ENCODE peak calls at places on chromosomes 5 and 9, in eight cellular contexts. One of them, this sample, is unnamed.
A peak's percentile ranks its signal among the peaks of the same experiment; 100 is the strongest.

GRCh38 chr5:102959055-102959454 is 160.9 kb downstream of the GIN1 start:
- DNase-seq in A549: peak; percentile 59
- DNase-seq in AG08395: peak; percentile 77
- DNase-seq in GM12865: peak; percentile 5
- DNase-seq in left colon: no peak
- DNase-seq in AG20443: peak; percentile 61
- DNase-seq in nucleus accumbens: no peak
- DNase-seq in Panc1: peak; percentile 82
- DNase-seq in this sample: no peak

GRCh38 chr9:134240371-134240770 is 76.0 kb upstream of the RNU6ATAC start:
- DNase-seq in A549: no peak
- DNase-seq in AG08395: no peak
- DNase-seq in GM12865: no peak
- DNase-seq in left colon: no peak
- DNase-seq in AG20443: no peak
- DNase-seq in nucleus accumbens: no peak
- DNase-seq in Panc1: no peak
- DNase-seq in this sample: no peak

GRCh38 chr5:151298063-151298462 is 5.5 kb downstream of the SLC36A3 start:
- DNase-seq in A549: peak; percentile 72
- DNase-seq in AG08395: peak; percentile 87
- DNase-seq in GM12865: no peak
- DNase-seq in left colon: peak; percentile 9
- DNase-seq in AG20443: peak; percentile 74
- DNase-seq in nucleus accumbens: no peak
- DNase-seq in Panc1: peak; percentile 41
- DNase-seq in this sample: no peak

GRCh38 chr5:158895573-158895972 is 204.1 kb downstream of the EBF1 start:
- DNase-seq in A549: peak; percentile 32
- DNase-seq in AG08395: peak; percentile 7
- DNase-seq in GM12865: no peak
- DNase-seq in left colon: no peak
- DNase-seq in AG20443: peak; percentile 20
- DNase-seq in nucleus accumbens: no peak
- DNase-seq in Panc1: no peak
- DNase-seq in this sample: no peak

GRCh38 chr5:106094128-106094726 is 1576.5 kb downstream of the EFNA5 start:
- DNase-seq in A549: peak; percentile 27
- DNase-seq in AG08395: no peak
- DNase-seq in GM12865: peak; percentile 40
- DNase-seq in left colon: peak; percentile 2
- DNase-seq in AG20443: no peak
- DNase-seq in nucleus accumbens: no peak
- DNase-seq in Panc1: peak; percentile 2
- DNase-seq in this sample: no peak

GRCh38 chr9:23830949-23831730 is 5.1 kb upstream of the ELAVL2 start:
- DNase-seq in A549: no peak
- DNase-seq in AG08395: no peak
- DNase-seq in GM12865: no peak
- DNase-seq in left colon: no peak
- DNase-seq in AG20443: no peak
- DNase-seq in nucleus accumbens: no peak
- DNase-seq in Panc1: no peak
- DNase-seq in this sample: no peak

GRCh38 chr5:101431201-101431600 is 528.1 kb upstream of the ST8SIA4 start:
- DNase-seq in A549: no peak
- DNase-seq in AG08395: no peak
- DNase-seq in GM12865: no peak
- DNase-seq in left colon: no peak
- DNase-seq in AG20443: no peak
- DNase-seq in nucleus accumbens: no peak
- DNase-seq in Panc1: no peak
- DNase-seq in this sample: no peak

GRCh38 chr9:111957856-111958631 is 61.4 kb downstream of the UGCG start:
- DNase-seq in A549: peak; percentile 61
- DNase-seq in AG08395: peak; percentile 79
- DNase-seq in GM12865: peak; percentile 70
- DNase-seq in left colon: no peak
- DNase-seq in AG20443: peak; percentile 74
- DNase-seq in nucleus accumbens: no peak
- DNase-seq in Panc1: peak; percentile 77
- DNase-seq in this sample: peak; percentile 10

GRCh38 chr9:17004500-17004899 is 130.3 kb upstream of the CNTLN start:
- DNase-seq in A549: no peak
- DNase-seq in AG08395: no peak
- DNase-seq in GM12865: no peak
- DNase-seq in left colon: no peak
- DNase-seq in AG20443: no peak
- DNase-seq in nucleus accumbens: no peak
- DNase-seq in Panc1: no peak
- DNase-seq in this sample: no peak

GRCh38 chr5:43191740-43192557 is at the start of gene NIM1K:
- DNase-seq in A549: peak; percentile 32
- DNase-seq in AG08395: peak; percentile 50
- DNase-seq in GM12865: peak; percentile 79
- DNase-seq in left colon: peak; percentile 46
- DNase-seq in AG20443: peak; percentile 68
- DNase-seq in nucleus accumbens: peak; percentile 83
- DNase-seq in Panc1: no peak
- DNase-seq in this sample: peak; percentile 42

GRCh38 chr5:81936061-81936460 is 35.8 kb upstream of the ATG10 start:
- DNase-seq in A549: no peak
- DNase-seq in AG08395: no peak
- DNase-seq in GM12865: no peak
- DNase-seq in left colon: no peak
- DNase-seq in AG20443: no peak
- DNase-seq in nucleus accumbens: no peak
- DNase-seq in Panc1: no peak
- DNase-seq in this sample: no peak

GRCh38 chr9:7315746-7316457 is 483.7 kb downstream of the DMAC1 start:
- DNase-seq in A549: no peak
- DNase-seq in AG08395: peak; percentile 54
- DNase-seq in GM12865: no peak
- DNase-seq in left colon: no peak
- DNase-seq in AG20443: no peak
- DNase-seq in nucleus accumbens: no peak
- DNase-seq in Panc1: no peak
- DNase-seq in this sample: no peak

GRCh38 chr9:134663753-134664415 is 22.3 kb downstream of the COL5A1 start:
- DNase-seq in A549: no peak
- DNase-seq in AG08395: peak; percentile 62
- DNase-seq in GM12865: no peak
- DNase-seq in left colon: no peak
- DNase-seq in AG20443: peak; percentile 50
- DNase-seq in nucleus accumbens: no peak
- DNase-seq in Panc1: no peak
- DNase-seq in this sample: no peak

GRCh38 chr5:138603521-138603920 is 28.3 kb upstream of the HSPA9 start:
- DNase-seq in A549: no peak
- DNase-seq in AG08395: no peak
- DNase-seq in GM12865: peak; percentile 56
- DNase-seq in left colon: no peak
- DNase-seq in AG20443: no peak
- DNase-seq in nucleus accumbens: no peak
- DNase-seq in Panc1: no peak
- DNase-seq in this sample: peak; percentile 41

GRCh38 chr9:107782381-107782780 is 292.8 kb upstream of the KLF4 start:
- DNase-seq in A549: no peak
- DNase-seq in AG08395: peak; percentile 56
- DNase-seq in GM12865: no peak
- DNase-seq in left colon: no peak
- DNase-seq in AG20443: peak; percentile 48
- DNase-seq in nucleus accumbens: no peak
- DNase-seq in Panc1: no peak
- DNase-seq in this sample: no peak